ENCODE peak calls at places on chromosomes 5 and 9, in five cellular contexts. M is SK-MEL-5; S is stimulated activated CD8-positive, alpha-beta memory T cell treated with anti-CD3 and anti-CD28 coated beads, Interleukin-4, amount 100 ng/mL, for 1 hour; O is Kasumi-1; K is natural killer cell. L is an unnamed sample.
A peak's percentile ranks its signal among the peaks of the same experiment; 100 is the strongest.

GRCh38 chr5:109604758-109605157 is 85.0 kb upstream of the MAN2A1 start:
- DNase-seq in M (no peak), S (no peak), K (no peak), O (no peak), L (no peak)

GRCh38 chr9:20552874-20553624 is 69.2 kb downstream of the MLLT3 start:
- DNase-seq in K (no peak), O (peak; percentile 1), S (no peak), M (peak; percentile 58), L (peak; percentile 6)

GRCh38 chr5:55220433-55221185 is 6.5 kb downstream of the MCIDAS start:
- DNase-seq in O (no peak), K (no peak), M (no peak), S (no peak), L (no peak)

GRCh38 chr5:142342128-142342981 is 17.5 kb upstream of the SPRY4 start:
- DNase-seq in S (no peak), M (no peak), O (no peak), K (no peak), L (no peak)

GRCh38 chr9:136516191-136516654 is 29.6 kb downstream of the NOTCH1 start:
- DNase-seq in S (no peak), M (no peak), K (no peak), O (no peak), L (no peak)

GRCh38 chr5:79956173-79956670 is 34.8 kb downstream of the MTX3 start:
- DNase-seq in M (no peak), O (no peak), S (no peak), K (no peak), L (no peak)

GRCh38 chr9:129751841-129752801 is 721 bp downstream of the PTGES start:
- DNase-seq in S (no peak), M (no peak), O (no peak), K (no peak), L (no peak)

GRCh38 chr5:96896806-96897205 is 20.5 kb downstream of the ERAP2 start:
- DNase-seq in M (no peak), O (peak; percentile 83), K (no peak), S (no peak), L (peak; percentile 71)

GRCh38 chr5:93621340-93621872 is 38.4 kb downstream of the NR2F1 start:
- DNase-seq in M (peak; percentile 85), S (no peak), K (peak; percentile 45), O (no peak), L (peak; percentile 71)

GRCh38 chr5:54996476-54996875 is 11.1 kb upstream of the ESM1 start:
- DNase-seq in K (no peak), O (no peak), M (no peak), S (no peak), L (no peak)

GRCh38 chr5:134620634-134621033 is 12.0 kb downstream of the SAR1B start:
- DNase-seq in O (no peak), M (peak; percentile 56), S (no peak), K (no peak), L (no peak)

GRCh38 chr5:152532714-152533113 is 127.6 kb upstream of the NMUR2 start:
- DNase-seq in O (peak; percentile 53), K (no peak), S (no peak), M (peak; percentile 66), L (peak; percentile 74)

GRCh38 chr5:79999722-80000121 is 8.7 kb upstream of the MTX3 start:
- DNase-seq in O (no peak), K (no peak), S (no peak), M (no peak), L (no peak)

GRCh38 chr9:3281399-3281798 is 244.4 kb downstream of the RFX3 start:
- DNase-seq in S (no peak), M (no peak), O (no peak), K (no peak), L (no peak)

GRCh38 chr9:121584421-121584820 is 67.0 kb upstream of the DAB2IP start:
- DNase-seq in M (no peak), K (no peak), S (no peak), O (no peak), L (no peak)

GRCh38 chr5:57816108-57816507 is 333.5 kb upstream of the ACTBL2 start:
- DNase-seq in K (no peak), O (no peak), M (no peak), S (no peak), L (peak; percentile 32)

GRCh38 chr5:39639618-39640078 is 214.9 kb upstream of the DAB2 start:
- DNase-seq in S (no peak), K (no peak), O (no peak), M (no peak), L (no peak)

GRCh38 chr9:33044162-33044673 is 19.1 kb downstream of the DNAJA1 start:
- DNase-seq in O (peak; percentile 78), K (peak; percentile 60), S (peak; percentile 22), M (peak; percentile 81), L (peak; percentile 85)